ENCODE peak calls at places on chromosomes 6 and 20, in four cellular contexts. D is GM12878, C is H1, Y is HepG2. J is an unnamed sample. For H3K4me1 and H3K9me3, the result is how much of the 10 kb centered on the place peaks cover.

GRCh38 chr20:53126185-53126584 is 154.0 kb downstream of the TSHZ2 start:
- DNase-seq in D (no peak), C (no peak), Y (no peak), J (no peak)

GRCh38 chr6:2563635-2564034 is 187.1 kb downstream of the MYLK4 start:
- DNase-seq in D (peak), C (no peak), Y (peak), J (no peak)

GRCh38 chr6:5638666-5639065 is 368.1 kb downstream of the NRN1 start:
- DNase-seq in D (no peak), C (no peak), Y (no peak), J (no peak)

GRCh38 chr20:53578492-53579222 is 15.0 kb downstream of the ZNF217 start:
- DNase-seq in D (peak), C (no peak), Y (peak), J (peak)

GRCh38 chr20:4898282-4898681 is 103.0 kb downstream of the SLC23A2 start:
- DNase-seq in D (no peak), C (no peak), Y (no peak), J (no peak)

GRCh38 chr6:31826793-31827285 is 699 bp upstream of the HSPA1B start:
- DNase-seq in D (no peak), C (no peak), Y (no peak), J (no peak)

GRCh38 chr6:18047406-18047805 is 60.0 kb upstream of the KIF13A start:
- DNase-seq in D (no peak), C (no peak), Y (no peak), J (no peak)

GRCh38 chr6:39496951-39497350 is 174.4 kb upstream of the KCNK16 start:
- DNase-seq in D (no peak), C (no peak), Y (no peak), J (no peak)

GRCh38 chr6:168374541-168375071 is 55.0 kb upstream of the DACT2 start:
- DNase-seq in D (no peak), C (no peak), Y (no peak), J (no peak)

GRCh38 chr6:84033523-84034451 is at the start of gene MRAP2:
- DNase-seq in D (no peak), C (no peak), Y (no peak), J (no peak)

GRCh38 chr20:56859039-56859750 is 230.1 kb downstream of the TFAP2C start:
- DNase-seq in D (no peak), C (no peak), Y (no peak), J (no peak)

GRCh38 chr6:90068264-90068663 is 174.0 kb downstream of the GJA10 start:
- DNase-seq in D (no peak), C (no peak), Y (no peak), J (peak)

GRCh38 chr6:157151989-157152388 is 171.3 kb downstream of the TMEM242 start:
- DNase-seq in D (no peak), C (no peak), Y (no peak), J (no peak)
- TF ChIP-seq SUZ12 in D (no peak), C (no peak), Y (no peak), J (no peak)

DNA sequence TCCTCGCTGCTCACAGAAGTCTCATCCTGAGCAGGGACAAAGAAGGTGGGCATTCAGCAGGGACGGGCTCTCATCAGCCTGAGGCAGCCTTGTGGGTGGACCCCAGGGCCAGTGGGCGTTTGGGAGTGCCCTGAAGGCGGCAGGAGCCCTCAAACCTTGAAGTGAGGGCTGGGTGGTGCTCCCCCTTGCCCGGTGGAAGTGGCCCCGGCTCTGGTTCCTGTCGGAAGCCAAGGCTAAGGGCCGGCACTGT is 110.5 kb downstream of the NOL4L start:
- DNase-seq in D (no peak), C (no peak), Y (no peak), J (no peak)
- H3K4me1 ChIP-seq in D (under half), C (under half), Y (half or more), J (under half)

DNA sequence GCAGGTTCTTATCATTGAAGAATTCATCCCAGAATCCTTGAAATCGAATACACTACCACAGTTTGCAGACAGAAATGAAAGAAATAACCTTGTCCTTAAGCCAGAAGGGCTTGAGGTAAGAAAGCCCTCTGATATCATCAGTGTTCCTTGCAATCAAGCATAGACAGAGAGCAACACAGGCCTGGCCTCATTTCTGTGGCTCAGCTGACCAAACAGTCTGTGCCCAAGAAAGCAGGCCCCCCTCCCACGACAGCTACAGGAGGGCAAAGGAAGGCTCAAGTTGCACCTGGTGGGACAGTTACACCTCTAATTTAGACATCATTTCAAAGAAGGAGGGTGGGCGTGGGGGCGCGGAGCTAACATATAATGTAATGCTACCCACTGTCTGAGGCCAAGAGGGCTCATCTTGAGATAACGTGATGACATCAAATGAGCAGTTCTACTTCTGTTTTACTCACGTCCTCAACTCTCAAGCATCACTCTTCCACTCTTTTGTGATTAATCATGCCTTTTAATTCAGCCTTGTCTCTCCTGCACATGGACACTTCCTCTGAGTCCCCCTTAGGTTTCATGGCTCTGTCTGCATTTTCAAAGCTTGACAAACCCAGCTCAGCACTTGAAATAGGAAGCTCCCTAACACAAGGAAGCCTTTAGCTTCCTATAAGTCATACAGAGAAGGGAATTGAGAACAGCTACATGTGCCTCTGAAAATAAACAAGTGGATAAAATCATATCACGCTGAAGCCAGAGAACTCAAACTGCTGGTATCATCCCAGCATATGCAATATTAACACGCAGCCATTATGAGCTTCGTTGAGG is 21.4 kb downstream of the KIF16B start:
- DNase-seq in D (no peak), C (no peak), Y (no peak), J (no peak)
- H3K9me3 ChIP-seq in D (under half), C (under half), Y (under half), J (under half)

DNA sequence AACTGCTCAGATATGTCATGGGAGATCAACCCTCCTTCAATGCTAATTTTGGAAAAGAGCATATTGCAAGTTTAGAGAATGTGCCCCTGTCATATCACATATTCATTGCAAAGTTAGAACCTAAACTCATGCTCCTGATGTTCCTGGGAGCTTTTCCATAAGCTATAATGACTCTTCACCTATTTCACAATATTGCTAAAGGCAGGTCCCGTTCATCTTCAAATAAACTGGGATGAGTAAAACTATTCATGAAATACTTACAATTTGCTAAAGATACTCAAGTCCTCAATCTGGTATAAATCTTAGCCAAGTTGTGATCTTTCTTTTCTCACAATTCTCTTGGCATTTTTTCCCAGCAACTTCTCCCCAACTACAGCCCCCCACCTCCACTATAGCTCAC is 121.7 kb upstream of the TNFAIP3 start:
- DNase-seq in D (no peak), C (no peak), Y (no peak), J (no peak)
- TF ChIP-seq SUZ12 in D (no peak), C (no peak), Y (no peak), J (no peak)

GRCh38 chr20:41670631-41671030 is 52.5 kb upstream of the CHD6 start:
- DNase-seq in D (no peak), C (no peak), Y (no peak), J (no peak)
- H3K4me1 ChIP-seq in D (under half), C (under half), Y (under half), J (under half)

J was measured in NT2/D1.